ENCODE peak calls at places on chromosome 12, in six cellular contexts. I is lung, B is fibroblast of mammary gland, X is stomach, E is progenitor cell of endocrine pancreas, S is astrocyte. C is an unnamed sample.

GRCh38 chr12:118190266-118190665 is 54.3 kb downstream of the PEBP1 start:
- DNase-seq in I (no peak), B (peak; percentile 51), X (no peak), E (no peak), S (peak; percentile 38), C (no peak)

GRCh38 chr12:30989754-30990153 is 63.2 kb downstream of the TSPAN11 start:
- DNase-seq in I (no peak), B (no peak), X (no peak), E (no peak), S (no peak), C (no peak)

GRCh38 chr12:40691913-40692616 is at the start of gene CNTN1:
- DNase-seq in I (peak; percentile 61), B (peak; percentile 57), X (no peak), E (peak; percentile 68), S (peak; percentile 6), C (no peak)

GRCh38 chr12:22672951-22673350 is 48.0 kb downstream of the ETNK1 start:
- DNase-seq in I (no peak), B (peak; percentile 67), X (no peak), E (no peak), S (peak; percentile 85), C (no peak)

GRCh38 chr12:7108042-7108927 is 729 bp downstream of the C1RL start:
- DNase-seq in I (peak; percentile 85), B (peak; percentile 79), X (peak; percentile 79), E (peak; percentile 70), S (peak; percentile 59), C (peak; percentile 94)

GRCh38 chr12:15143467-15143866 is 77.8 kb downstream of the RERG start:
- DNase-seq in I (no peak), B (no peak), X (no peak), E (no peak), S (no peak), C (no peak)

GRCh38 chr12:68118096-68118755 is 41.3 kb downstream of the IFNG start:
- DNase-seq in I (no peak), B (no peak), X (no peak), E (no peak), S (no peak), C (no peak)

GRCh38 chr12:40792792-40793386 is 100.7 kb downstream of the CNTN1 start:
- DNase-seq in I (no peak), B (no peak), X (no peak), E (no peak), S (no peak), C (no peak)

GRCh38 chr12:131122631-131123030 is 168.9 kb downstream of the ADGRD1 start:
- DNase-seq in I (no peak), B (no peak), X (no peak), E (no peak), S (no peak), C (no peak)

GRCh38 chr12:104426926-104427546 is 29.7 kb upstream of the CHST11 start:
- DNase-seq in I (no peak), B (peak; percentile 67), X (no peak), E (no peak), S (peak; percentile 92), C (no peak)

GRCh38 chr12:47905313-47905730 is 528 bp upstream of the VDR start:
- DNase-seq in I (peak; percentile 75), B (no peak), X (peak; percentile 69), E (peak; percentile 70), S (no peak), C (no peak)

GRCh38 chr12:49832836-49833421 is 4.7 kb upstream of the NCKAP5L start:
- DNase-seq in I (no peak), B (peak; percentile 73), X (no peak), E (no peak), S (peak; percentile 60), C (no peak)

GRCh38 chr12:662541-663292 is 528 bp downstream of the NINJ2 start:
- DNase-seq in I (no peak), B (no peak), X (no peak), E (no peak), S (peak; percentile 5), C (no peak)

GRCh38 chr12:108563804-108564151 is 1.4 kb downstream of the ISCU start:
- DNase-seq in I (no peak), B (no peak), X (no peak), E (no peak), S (no peak), C (no peak)

GRCh38 chr12:110929818-110930217 is 9.4 kb upstream of the MYL2 start:
- DNase-seq in I (no peak), B (no peak), X (no peak), E (no peak), S (no peak), C (no peak)

GRCh38 chr12:89138048-89138852 is 214.1 kb downstream of the DUSP6 start:
- DNase-seq in I (no peak), B (peak; percentile 61), X (no peak), E (no peak), S (peak; percentile 45), C (no peak)

GRCh38 chr12:110247340-110248095 is 33.5 kb upstream of the ATP2A2 start:
- DNase-seq in I (no peak), B (no peak), X (peak; percentile 73), E (no peak), S (no peak), C (no peak)

GRCh38 chr12:109752117-109753053 is 38.8 kb downstream of the FAM222A start:
- DNase-seq in I (no peak), B (no peak), X (peak; percentile 23), E (no peak), S (no peak), C (no peak)

GRCh38 chr12:4781212-4781611 is 61.0 kb downstream of the GALNT8 start:
- DNase-seq in I (no peak), B (no peak), X (no peak), E (no peak), S (no peak), C (no peak)

GRCh38 chr12:104424955-104425354 is 31.8 kb upstream of the CHST11 start:
- DNase-seq in I (no peak), B (no peak), X (no peak), E (no peak), S (no peak), C (no peak)

GRCh38 chr12:39605501-39605900 is 14.1 kb downstream of the ABCD2 start:
- DNase-seq in I (no peak), B (peak; percentile 31), X (no peak), E (no peak), S (peak; percentile 70), C (no peak)

DNA sequence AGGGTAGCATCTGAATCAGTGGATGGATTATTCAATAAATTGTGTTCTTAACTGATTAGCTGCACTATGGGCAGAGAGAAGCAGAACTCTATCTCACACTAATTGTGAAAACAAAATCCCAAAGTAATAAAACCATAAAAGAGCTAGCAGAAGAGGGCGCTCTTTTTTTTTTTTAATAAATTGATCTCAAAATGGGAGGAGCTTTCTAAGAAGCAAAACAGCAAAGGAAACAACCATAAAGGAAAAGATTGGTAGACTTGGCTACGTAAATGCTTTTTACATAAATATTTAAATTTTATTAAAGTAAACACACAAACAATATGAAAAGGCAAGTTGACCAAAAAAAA is 1.5 kb upstream of the TM7SF3 start:
- DNase-seq in I (no peak), B (peak; percentile 62), X (no peak), E (no peak), S (peak; percentile 18), C (no peak)
- TF ChIP-seq CTCF in I (no peak), B (peak; percentile 47), X (no peak), E (peak; percentile 47), S (peak; percentile 57), C (no peak)

GRCh38 chr12:116141833-116142162 is 135.7 kb downstream of the MED13L start:
- DNase-seq in I (no peak), B (no peak), X (no peak), E (no peak), S (no peak), C (no peak)

GRCh38 chr12:116138781-116139180 is 138.7 kb downstream of the MED13L start:
- DNase-seq in I (no peak), B (peak; percentile 30), X (no peak), E (no peak), S (peak; percentile 79), C (no peak)

GRCh38 chr12:116140559-116140958 is 136.9 kb downstream of the MED13L start:
- DNase-seq in I (no peak), B (peak; percentile 62), X (no peak), E (no peak), S (no peak), C (no peak)

GRCh38 chr12:116142936-116143882 is 134.3 kb downstream of the MED13L start:
- DNase-seq in I (no peak), B (peak; percentile 88), X (no peak), E (no peak), S (peak; percentile 92), C (no peak)

GRCh38 chr12:116141110-116141832 is 136.2 kb downstream of the MED13L start:
- DNase-seq in I (no peak), B (no peak), X (no peak), E (no peak), S (no peak), C (no peak)
- TF ChIP-seq CTCF in I (no peak), B (peak; percentile 15), X (no peak), E (no peak), S (no peak), C (peak; percentile 25)

GRCh38 chr12:11805680-11806079 is 156.2 kb downstream of the ETV6 start:
- DNase-seq in I (no peak), B (no peak), X (no peak), E (no peak), S (no peak), C (no peak)

GRCh38 chr12:11801643-11802042 is 152.2 kb downstream of the ETV6 start:
- DNase-seq in I (no peak), B (no peak), X (no peak), E (no peak), S (no peak), C (no peak)

GRCh38 chr12:11807453-11807852 is 158.0 kb downstream of the ETV6 start:
- DNase-seq in I (no peak), B (no peak), X (no peak), E (no peak), S (no peak), C (no peak)

GRCh38 chr12:11804130-11804529 is 154.7 kb downstream of the ETV6 start:
- DNase-seq in I (no peak), B (no peak), X (no peak), E (no peak), S (no peak), C (no peak)

DNA sequence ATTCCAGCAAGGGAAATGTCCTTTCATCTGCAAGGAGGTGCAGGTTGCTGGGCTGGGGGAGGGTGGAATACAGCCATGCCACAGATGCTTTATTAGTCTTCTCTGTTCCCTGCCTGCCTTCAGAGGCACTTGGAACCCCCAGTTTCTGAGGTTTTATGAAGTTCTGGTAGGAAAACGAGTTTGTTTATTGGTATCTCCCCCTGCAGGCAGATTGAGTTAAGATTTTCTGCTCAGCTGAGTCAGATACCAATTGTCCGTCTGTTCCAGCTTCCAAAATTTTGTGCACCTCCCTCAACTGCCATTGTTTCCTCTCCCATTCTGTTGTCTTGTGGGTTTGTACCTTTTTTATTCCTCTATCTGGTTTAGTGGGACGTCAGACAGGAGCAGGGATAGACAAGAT is 155.6 kb downstream of the ETV6 start:
- DNase-seq in I (no peak), B (no peak), X (no peak), E (no peak), S (no peak), C (no peak)
- TF ChIP-seq CTCF in I (no peak), B (peak; percentile 20), X (no peak), E (peak; percentile 36), S (no peak), C (no peak)

DNA sequence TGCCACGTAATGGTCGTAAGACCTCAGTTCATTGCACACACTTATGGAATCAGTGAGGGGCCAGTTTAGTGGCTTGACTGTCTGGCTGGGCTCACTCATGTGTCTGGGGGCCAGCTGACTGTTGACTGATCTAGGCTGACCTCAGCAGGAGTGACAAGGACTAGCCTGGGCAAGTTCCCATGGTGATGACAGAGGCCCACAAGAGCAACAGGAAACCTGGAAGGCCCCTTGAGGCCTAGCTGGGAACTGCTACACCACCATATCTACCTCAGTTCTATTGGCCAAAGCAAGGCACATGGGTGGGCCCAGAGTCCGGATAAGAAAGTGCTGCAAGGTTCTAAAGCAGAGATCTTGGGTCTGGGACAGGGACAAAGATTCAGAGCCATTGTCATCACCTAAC is 21.3 kb upstream of the RFLNA start:
- DNase-seq in I (no peak), B (peak; percentile 64), X (no peak), E (no peak), S (peak; percentile 25), C (no peak)
- TF ChIP-seq CTCF in I (no peak), B (peak; percentile 36), X (no peak), E (peak; percentile 45), S (no peak), C (no peak)